ENCODE peak calls at places on chromosomes 7 and 10, in four cellular contexts. H is HCT116, W is fibroblast of lung, I is fibroblast of the aortic adventitia. Z is an unnamed sample.

GRCh38 chr10:97131702-97132101 is 54.1 kb downstream of the SLIT1 start:
- DNase-seq in H (no peak), W (peak), I (peak), Z (no peak)

GRCh38 chr10:28561531-28561930 is 28.6 kb downstream of the WAC start:
- DNase-seq in H (no peak), W (no peak), I (no peak), Z (no peak)

GRCh38 chr10:46305430-46305808 is 18.6 kb downstream of the ANTXRL start:
- DNase-seq in H (no peak), W (no peak), I (no peak), Z (no peak)

GRCh38 chr10:13658864-13659685 is 72.3 kb downstream of the PRPF18 start:
- DNase-seq in H (no peak), W (no peak), I (no peak), Z (no peak)

GRCh38 chr10:110373857-110374654 is 69.3 kb upstream of the SMNDC1 start:
- DNase-seq in H (no peak), W (no peak), I (no peak), Z (no peak)

GRCh38 chr10:100927266-100927665 is 14.5 kb downstream of the SLF2 start:
- DNase-seq in H (no peak), W (no peak), I (no peak), Z (no peak)

GRCh38 chr7:53604201-53604600 is 568.8 kb downstream of the POM121L12 start:
- DNase-seq in H (no peak), W (peak), I (no peak), Z (no peak)

GRCh38 chr10:34731885-34732701 is 83.0 kb downstream of the PARD3 start:
- DNase-seq in H (no peak), W (peak), I (peak), Z (no peak)

GRCh38 chr7:39608278-39608677 is 15.1 kb upstream of the RALA start:
- DNase-seq in H (no peak), W (no peak), I (no peak), Z (no peak)

GRCh38 chr10:46523119-46523880 is 33.2 kb downstream of the GPRIN2 start:
- DNase-seq in H (peak), W (peak), I (peak), Z (peak)

GRCh38 chr7:133150760-133151159 is 68.9 kb upstream of the CHCHD3 start:
- DNase-seq in H (no peak), W (no peak), I (no peak), Z (no peak)

GRCh38 chr10:12448729-12449391 is 99.5 kb downstream of the CAMK1D start:
- DNase-seq in H (peak), W (peak), I (peak), Z (no peak)

GRCh38 chr10:86518781-86519180 is 2.8 kb downstream of the WAPL start:
- DNase-seq in H (no peak), W (no peak), I (no peak), Z (no peak)

GRCh38 chr7:108234281-108234680 is 104.1 kb upstream of the LAMB4 start:
- DNase-seq in H (no peak), W (peak), I (peak), Z (no peak)

GRCh38 chr10:124602646-124603365 is 141.2 kb downstream of the LHPP start:
- DNase-seq in H (no peak), W (no peak), I (no peak), Z (no peak)

GRCh38 chr10:4283841-4284610 is 499.0 kb upstream of the KLF6 start:
- DNase-seq in H (no peak), W (peak), I (peak), Z (no peak)

GRCh38 chr7:36390199-36391090 is 783 bp downstream of the ANLN start:
- DNase-seq in H (peak), W (peak), I (peak), Z (peak)
- TF ChIP-seq CTCF in H (no peak), W (no peak), I (peak), Z (no peak)

GRCh38 chr7:138889982-138890381 is 91.2 kb downstream of the KIAA1549 start:
- DNase-seq in H (no peak), W (no peak), I (no peak), Z (no peak)

GRCh38 chr7:138889566-138889965 is 91.6 kb upstream of the ATP6V0A4 start:
- DNase-seq in H (no peak), W (peak), I (no peak), Z (no peak)

GRCh38 chr7:138891446-138891810 is 89.8 kb downstream of the KIAA1549 start:
- DNase-seq in H (no peak), W (no peak), I (peak), Z (no peak)

GRCh38 chr7:138890782-138891445 is 90.3 kb downstream of the KIAA1549 start:
- DNase-seq in H (no peak), W (peak), I (peak), Z (no peak)

DNA sequence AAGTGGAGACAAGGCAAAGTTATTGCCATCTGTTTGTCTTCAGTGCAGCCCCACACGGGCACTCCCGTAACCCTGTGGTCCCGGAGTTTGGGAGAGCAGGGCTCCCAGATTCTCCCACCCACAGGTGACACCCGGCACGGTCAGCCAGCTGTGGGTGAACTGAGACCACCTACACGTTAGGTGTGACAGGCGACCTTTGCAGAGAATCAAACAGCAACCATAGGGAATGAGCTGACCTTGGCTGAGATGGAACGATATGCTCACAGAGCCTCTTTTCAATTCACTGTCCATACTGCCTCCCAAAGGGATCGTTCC is 90.8 kb downstream of the KIAA1549 start:
- DNase-seq in H (no peak), W (no peak), I (no peak), Z (no peak)
- H3K4me3 ChIP-seq in H (no peak), W (no peak), I (no peak), Z (no peak)

GRCh38 chr7:155763122-155763521 is 49.1 kb downstream of the SHH start:
- DNase-seq in H (no peak), W (no peak), I (no peak), Z (no peak)
- TF ChIP-seq CTCF in H (no peak), W (no peak), I (no peak), Z (no peak)

DNA sequence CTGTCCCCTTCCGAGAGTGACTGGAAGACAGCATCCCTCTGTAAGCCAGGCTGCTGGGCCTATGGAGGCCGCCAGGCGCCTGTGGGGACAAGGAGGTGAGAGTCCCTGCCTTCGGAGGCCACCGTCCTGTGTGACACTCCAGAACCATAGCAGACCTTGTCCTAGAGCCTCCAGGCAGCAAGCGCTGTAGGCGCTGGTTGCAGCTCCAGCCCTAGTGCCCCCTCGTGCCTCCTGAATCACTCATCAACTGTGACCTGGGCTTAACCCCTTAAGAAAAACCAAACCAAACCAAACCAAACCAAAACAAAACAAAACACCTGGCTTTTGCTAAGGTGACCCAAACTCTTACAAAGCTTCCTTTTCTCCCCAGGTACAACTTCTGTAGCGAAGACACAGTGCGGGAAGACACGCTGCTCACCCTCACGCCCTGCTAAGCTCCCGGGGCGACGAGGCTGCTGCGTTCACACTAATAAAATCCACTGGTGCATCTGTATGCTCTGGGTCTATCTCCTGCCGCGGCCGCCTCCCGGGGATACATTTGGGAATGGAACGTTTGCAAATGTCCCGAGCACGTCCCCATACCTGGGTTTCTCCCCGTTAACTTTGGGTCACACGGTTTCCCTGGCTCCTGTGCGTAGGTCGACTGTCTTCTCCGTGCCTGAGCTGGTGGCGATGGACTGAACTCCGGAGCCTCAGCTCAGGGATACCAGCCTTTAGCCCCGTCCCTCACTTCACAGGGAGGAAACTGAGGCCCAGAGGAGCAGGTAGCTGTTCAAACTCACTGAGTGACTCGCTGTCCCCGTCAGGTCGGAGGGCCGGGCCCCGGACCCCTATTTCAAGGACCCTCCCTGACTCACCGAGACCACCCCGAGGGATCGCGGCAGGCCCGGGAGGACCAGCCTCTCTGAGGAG is 11.8 kb upstream of the PNLIPRP2 start:
- DNase-seq in H (no peak), W (no peak), I (no peak), Z (no peak)
- H3K4me3 ChIP-seq in H (no peak), W (no peak), I (no peak), Z (peak)